ENCODE peak calls at places on chromosomes 13 and 19, in seven cellular contexts. U is trophoblast cell, E is GM23338, N is uterus, O is neural progenitor cell, A is psoas muscle, W is GM12878. L is an unnamed sample. For H3K36me3, the result is how much of the 10 kb centered on the place peaks cover.

GRCh38 chr19:13978306-13978705 is 26.0 kb downstream of the DCAF15 start:
- DNase-seq in U (no peak), E (peak), N (peak), O (peak), A (peak), W (no peak), L (peak)

GRCh38 chr13:42728507-42729180 is 52.7 kb upstream of the FAM216B start:
- DNase-seq in U (peak), E (no peak), N (no peak), O (no peak), A (no peak), W (no peak), L (no peak)

GRCh38 chr13:49351871-49352270 is 92.0 kb downstream of the CAB39L start:
- DNase-seq in U (peak), E (no peak), N (no peak), O (no peak), A (no peak), W (no peak), L (no peak)

GRCh38 chr13:110014719-110015118 is 228.3 kb upstream of the IRS2 start:
- DNase-seq in U (no peak), E (no peak), N (no peak), O (no peak), A (no peak), W (no peak), L (no peak)

GRCh38 chr13:32316030-32316344 is 679 bp downstream of the BRCA2 start:
- DNase-seq in U (no peak), E (no peak), N (no peak), O (peak), A (peak), W (peak), L (no peak)

GRCh38 chr13:92122454-92122853 is 724.0 kb downstream of the GPC5 start:
- DNase-seq in U (peak), E (no peak), N (no peak), O (no peak), A (no peak), W (no peak), L (no peak)

GRCh38 chr13:45872574-45872973 is 21.0 kb upstream of the SIAH3 start:
- DNase-seq in U (no peak), E (no peak), N (no peak), O (no peak), A (no peak), W (no peak), L (no peak)

GRCh38 chr19:18421371-18421959 is 2.3 kb downstream of the SSBP4 start:
- DNase-seq in U (no peak), E (no peak), N (no peak), O (no peak), A (no peak), W (no peak), L (no peak)

GRCh38 chr19:35739275-35740107 is 2.8 kb downstream of the IGFLR1 start:
- DNase-seq in U (no peak), E (peak), N (no peak), O (no peak), A (no peak), W (no peak), L (no peak)

DNA sequence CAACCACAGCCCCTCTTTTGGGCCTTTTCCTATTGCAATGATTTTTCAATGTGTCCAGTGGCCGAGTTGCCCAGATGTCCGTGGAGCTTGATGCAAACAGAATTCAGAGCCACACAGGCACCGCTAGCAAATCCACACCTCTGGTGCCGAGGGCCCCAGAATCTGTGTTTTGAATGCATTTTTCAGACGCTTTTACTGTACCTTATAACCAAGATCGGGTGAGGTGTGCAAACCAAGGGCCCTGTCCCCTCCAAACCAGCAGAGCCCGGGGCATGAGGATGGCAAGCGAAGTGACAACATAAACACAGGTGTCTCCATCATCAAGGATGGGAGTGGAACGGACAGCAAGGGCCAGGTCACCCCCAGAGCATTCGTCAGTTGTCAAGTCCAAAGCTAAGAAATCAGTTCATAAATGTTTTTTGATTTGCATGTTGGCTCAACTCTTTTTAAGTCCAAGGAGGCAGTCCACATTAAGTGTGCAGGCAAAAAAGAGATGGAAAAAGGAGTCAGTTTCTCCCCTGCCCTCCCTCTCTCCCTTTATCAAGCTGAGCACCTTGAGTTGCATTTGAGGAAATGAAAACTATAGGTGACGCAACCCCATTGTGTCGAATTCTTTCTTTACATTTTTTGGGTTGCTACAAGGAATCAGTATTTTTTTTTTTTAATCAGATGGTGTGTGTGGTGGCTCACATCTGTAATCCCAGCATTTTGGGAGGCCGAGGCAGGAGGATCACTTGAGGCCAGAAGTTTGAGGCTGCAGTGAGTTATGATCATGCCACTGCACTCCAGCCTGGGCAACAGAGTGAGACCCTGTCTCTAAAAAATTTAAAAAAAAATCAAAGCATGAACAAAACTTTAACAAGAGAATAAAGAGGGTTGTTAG is 2.9 kb downstream of the CCDC8 start:
- DNase-seq in U (no peak), E (no peak), N (no peak), O (no peak), A (no peak), W (no peak), L (no peak)
- H3K4me3 ChIP-seq in U (no peak), E (no peak), N (peak), O (no peak), A (peak), W (no peak), L (peak)

GRCh38 chr19:32819415-32820400 is 49.9 kb downstream of the SLC7A9 start:
- DNase-seq in U (no peak), E (no peak), N (no peak), O (no peak), A (no peak), W (no peak), L (no peak)

GRCh38 chr19:32822916-32823746 is 46.4 kb downstream of the SLC7A9 start:
- DNase-seq in U (no peak), E (no peak), N (no peak), O (no peak), A (no peak), W (no peak), L (no peak)

GRCh38 chr19:32824906-32825608 is 44.5 kb downstream of the SLC7A9 start:
- DNase-seq in U (peak), E (no peak), N (no peak), O (peak), A (no peak), W (no peak), L (no peak)

GRCh38 chr19:32824136-32824835 is 45.3 kb downstream of the SLC7A9 start:
- DNase-seq in U (no peak), E (no peak), N (no peak), O (peak), A (no peak), W (no peak), L (no peak)

DNA sequence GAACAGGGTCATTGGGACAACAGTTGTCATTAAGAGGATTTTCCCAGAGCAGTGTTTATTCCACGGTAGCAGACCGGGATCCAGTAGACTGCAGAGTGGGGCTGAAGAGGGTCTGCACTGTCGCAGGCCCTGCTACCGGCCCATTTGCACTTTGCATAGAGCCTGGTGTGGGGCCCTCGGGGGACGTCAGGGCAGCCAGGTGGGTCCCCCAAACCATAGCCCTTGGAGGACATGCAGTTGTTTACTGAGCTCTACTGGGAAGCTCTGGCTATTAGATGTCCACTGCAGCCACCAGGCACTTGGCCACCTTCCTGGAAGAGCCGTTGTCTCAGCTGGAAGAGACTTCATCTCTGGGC is 45.8 kb downstream of the SLC7A9 start:
- DNase-seq in U (no peak), E (no peak), N (no peak), O (no peak), A (no peak), W (no peak), L (no peak)
- H3K36me3 ChIP-seq in U (under half), E (under half), N (under half), O (under half), A (under half), W (under half), L (under half)

GRCh38 chr19:40774916-40775631 is at the start of gene MIA:
- DNase-seq in U (no peak), E (no peak), N (no peak), O (no peak), A (no peak), W (no peak), L (no peak)
- H3K4me3 ChIP-seq in U (no peak), E (no peak), N (no peak), O (no peak), A (no peak), W (no peak), L (no peak)

GRCh38 chr19:7995756-7996155 is 9.7 kb downstream of the ELAVL1 start:
- DNase-seq in U (peak), E (no peak), N (no peak), O (no peak), A (no peak), W (no peak), L (no peak)

GRCh38 chr19:7994923-7995682 is 10.3 kb downstream of the ELAVL1 start:
- DNase-seq in U (no peak), E (no peak), N (no peak), O (no peak), A (no peak), W (no peak), L (no peak)

GRCh38 chr19:7994114-7994513 is 11.3 kb downstream of the ELAVL1 start:
- DNase-seq in U (no peak), E (peak), N (no peak), O (no peak), A (no peak), W (no peak), L (no peak)

GRCh38 chr19:7993560-7993959 is 11.9 kb downstream of the ELAVL1 start:
- DNase-seq in U (no peak), E (no peak), N (no peak), O (no peak), A (peak), W (no peak), L (no peak)

DNA sequence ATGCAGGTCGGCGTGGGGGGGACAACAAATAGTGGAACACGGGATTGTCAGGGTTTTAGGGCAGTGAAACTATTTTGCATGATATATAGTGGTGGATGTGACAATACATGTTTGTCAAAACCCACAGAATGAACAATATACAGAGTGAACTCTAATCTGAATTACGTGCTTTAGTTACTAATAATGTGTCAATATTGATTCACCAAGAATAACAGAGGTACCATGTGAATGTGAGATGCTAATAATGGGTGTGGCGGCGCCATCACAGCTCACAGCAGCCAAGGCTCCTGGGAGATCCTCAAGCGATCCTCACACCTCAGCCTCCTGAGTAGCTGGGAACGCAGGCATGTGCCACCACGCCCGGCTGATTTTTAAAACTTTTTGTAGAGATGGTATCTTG is 12.9 kb downstream of the ELAVL1 start:
- DNase-seq in U (no peak), E (no peak), N (no peak), O (no peak), A (no peak), W (no peak), L (no peak)
- H3K36me3 ChIP-seq in U (under half), E (under half), N (under half), O (under half), A (under half), W (under half), L (under half)

GRCh38 chr13:37409756-37410155 is 188.8 kb downstream of the POSTN start:
- DNase-seq in U (no peak), E (no peak), N (no peak), O (no peak), A (no peak), W (no peak), L (no peak)

GRCh38 chr13:37407156-37407555 is 191.4 kb downstream of the POSTN start:
- DNase-seq in U (no peak), E (no peak), N (no peak), O (peak), A (no peak), W (no peak), L (no peak)

GRCh38 chr13:37406031-37406430 is 192.5 kb downstream of the POSTN start:
- DNase-seq in U (no peak), E (no peak), N (no peak), O (no peak), A (no peak), W (no peak), L (no peak)

DNA sequence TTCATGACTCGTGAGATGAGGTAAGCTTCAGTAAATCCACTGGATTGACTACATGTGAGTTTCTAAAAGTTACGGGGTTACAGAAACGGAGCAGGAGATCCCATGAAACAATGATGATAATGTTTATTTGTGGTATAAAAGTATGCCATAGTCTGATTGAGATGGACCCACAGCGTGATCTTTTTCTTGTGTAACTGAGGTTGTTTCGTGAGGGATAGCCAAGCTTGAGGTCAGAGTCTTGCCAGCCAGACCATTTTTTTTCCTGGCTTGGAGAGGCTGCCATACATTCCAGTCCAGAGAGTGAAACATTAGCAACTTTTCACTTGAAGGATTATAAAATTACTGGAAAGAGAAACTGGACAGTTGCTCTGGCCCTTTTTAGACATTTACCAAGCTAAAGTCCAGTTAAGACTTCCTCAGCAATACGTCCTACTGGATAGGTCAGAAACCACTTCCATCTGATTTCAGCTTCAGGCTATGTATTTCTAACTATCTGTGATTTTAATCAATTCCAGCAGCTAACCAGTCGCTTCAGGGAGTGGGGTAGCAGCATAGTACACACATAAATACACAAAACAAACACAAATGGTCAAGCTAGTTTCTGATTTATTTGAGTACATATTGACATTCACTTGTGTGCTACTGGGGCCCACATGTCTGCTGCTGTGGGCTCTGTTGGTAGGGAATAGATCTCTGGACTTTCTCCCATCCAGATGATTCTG is 194.6 kb downstream of the POSTN start:
- DNase-seq in U (no peak), E (no peak), N (no peak), O (no peak), A (no peak), W (no peak), L (no peak)
- H3K4me3 ChIP-seq in U (no peak), E (no peak), N (no peak), O (no peak), A (no peak), W (no peak), L (no peak)

GRCh38 chr19:58555920-58556632 is 1.2 kb upstream of the CHMP2A start:
- DNase-seq in U (no peak), E (no peak), N (no peak), O (no peak), A (no peak), W (no peak), L (no peak)
- H3K36me3 ChIP-seq in U (under half), E (under half), N (under half), O (under half), A (under half), W (under half), L (under half)

GRCh38 chr19:7633619-7634018 is at the start of gene PCP2:
- DNase-seq in U (no peak), E (no peak), N (no peak), O (no peak), A (no peak), W (no peak), L (no peak)

GRCh38 chr19:7636691-7637373 is at the start of gene STXBP2:
- DNase-seq in U (peak), E (peak), N (peak), O (peak), A (peak), W (peak), L (no peak)

GRCh38 chr19:7636317-7636690 is 606 bp upstream of the STXBP2 start:
- DNase-seq in U (no peak), E (no peak), N (no peak), O (no peak), A (no peak), W (no peak), L (no peak)

GRCh38 chr19:7637374-7638256 is 705 bp downstream of the STXBP2 start:
- DNase-seq in U (peak), E (no peak), N (no peak), O (peak), A (peak), W (no peak), L (no peak)

DNA sequence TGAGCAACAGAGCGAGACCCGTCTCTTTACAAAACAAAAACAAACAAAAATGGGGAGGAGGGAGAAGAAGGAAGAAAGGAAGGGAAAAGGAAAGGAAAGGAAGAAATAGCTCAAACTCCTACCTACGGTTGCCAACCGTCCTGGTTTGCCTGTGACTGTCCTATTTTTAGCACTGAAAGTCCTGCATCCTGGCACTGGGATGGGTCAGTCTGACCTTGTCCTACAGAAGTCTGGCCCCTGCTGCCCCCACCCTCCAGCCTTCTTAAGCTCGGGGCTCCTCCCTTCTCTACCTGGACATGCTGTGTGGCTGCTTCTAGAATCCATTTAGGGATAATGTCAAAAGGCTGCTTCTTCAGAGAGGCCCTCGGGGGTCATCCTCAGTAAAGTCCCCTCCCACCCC is 1.2 kb upstream of the STXBP2 start:
- DNase-seq in U (no peak), E (no peak), N (no peak), O (no peak), A (no peak), W (no peak), L (no peak)
- H3K4me3 ChIP-seq in U (no peak), E (no peak), N (no peak), O (no peak), A (no peak), W (no peak), L (no peak)

GRCh38 chr19:16190198-16190597 is 5.0 kb downstream of the FAM32A start:
- DNase-seq in U (no peak), E (no peak), N (no peak), O (no peak), A (no peak), W (no peak), L (peak)

GRCh38 chr19:16193466-16193865 is 4.2 kb upstream of the AP1M1 start:
- DNase-seq in U (no peak), E (peak), N (no peak), O (no peak), A (no peak), W (no peak), L (no peak)

GRCh38 chr19:16190736-16191135 is 5.5 kb downstream of the FAM32A start:
- DNase-seq in U (no peak), E (no peak), N (no peak), O (no peak), A (no peak), W (no peak), L (no peak)

GRCh38 chr19:16188521-16188920 is 3.3 kb downstream of the FAM32A start:
- DNase-seq in U (no peak), E (no peak), N (no peak), O (no peak), A (no peak), W (no peak), L (no peak)

DNA sequence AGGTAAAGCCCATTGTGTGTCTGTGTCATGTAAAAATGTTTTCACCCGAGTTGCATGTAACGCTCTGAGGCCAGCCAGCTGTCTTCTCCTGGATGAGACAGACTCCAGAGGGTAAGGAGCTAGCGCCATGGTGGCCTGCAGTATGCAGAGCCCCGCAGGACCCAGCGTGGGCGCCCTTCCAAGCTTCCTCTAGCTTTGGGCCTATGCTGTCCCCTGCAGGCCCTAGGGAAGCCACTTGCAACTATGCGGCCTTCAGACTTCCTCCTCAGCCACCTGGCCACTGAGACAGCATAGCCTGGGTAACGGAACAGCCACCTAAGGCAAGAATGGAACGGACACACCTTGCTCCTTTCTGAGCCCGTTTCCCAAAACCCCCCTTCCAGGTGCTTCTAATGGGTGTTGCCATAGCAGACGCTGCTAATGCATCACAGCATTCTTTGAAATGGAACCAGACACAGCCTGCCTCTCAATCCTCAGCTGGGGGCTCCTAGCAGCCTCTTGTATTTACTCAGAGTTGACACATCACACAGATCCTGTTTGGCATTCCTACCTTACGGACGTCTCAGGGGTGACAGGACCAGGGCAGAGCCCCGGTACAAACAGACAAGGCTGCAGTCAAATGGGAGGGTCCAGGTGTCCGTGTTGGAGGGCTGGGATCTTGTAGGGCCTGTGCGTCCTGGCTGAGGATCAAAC is 6.2 kb downstream of the FAM32A start:
- DNase-seq in U (no peak), E (peak), N (no peak), O (no peak), A (no peak), W (no peak), L (no peak)
- H3K36me3 ChIP-seq in U (under half), E (under half), N (under half), O (under half), A (half or more), W (under half), L (under half)

L was measured in heart right ventricle.